ENCODE peak calls at places on chromosomes 11 and 22, in nine cellular contexts. W is GM23338, A is HCT116, L is stomach, X is upper lobe of left lung, J is breast epithelium, H is SK-N-SH, G is transverse colon, C is endothelial cell of umbilical vein. U is an unnamed sample.

GRCh38 chr22:48975252-48975780 is 852.4 kb downstream of the BRD1 start:
- DNase-seq in C (no peak), G (no peak), J (no peak), W (no peak), X (no peak), H (no peak), L (no peak), A (no peak), U (no peak)

GRCh38 chr11:119363081-119363861 is 16.8 kb upstream of the MFRP start:
- DNase-seq in C (no peak), L (no peak), X (no peak), J (no peak), G (no peak), W (peak), H (no peak), A (no peak), U (peak)

GRCh38 chr22:42177891-42178336 is 47.3 kb upstream of the CYP2D6 start:
- DNase-seq in G (no peak), W (no peak), X (no peak), J (no peak), H (no peak), A (no peak), L (no peak), C (no peak), U (no peak)

GRCh38 chr11:117332843-117333242 is 5.2 kb downstream of the CEP164 start:
- DNase-seq in G (no peak), H (no peak), W (no peak), C (no peak), J (no peak), X (no peak), L (no peak), A (no peak), U (peak)

GRCh38 chr11:128684582-128685382 is 9.1 kb upstream of the FLI1 start:
- DNase-seq in H (no peak), C (peak), X (no peak), G (no peak), L (no peak), A (no peak), W (peak), J (no peak), U (peak)

GRCh38 chr11:1206391-1207271 is 16.2 kb upstream of the MUC5B start:
- DNase-seq in L (no peak), W (no peak), A (no peak), X (no peak), J (no peak), C (no peak), G (no peak), H (peak), U (peak)

GRCh38 chr11:121291896-121292502 is 572 bp upstream of the SC5D start:
- DNase-seq in G (peak), C (no peak), J (no peak), L (no peak), W (peak), A (no peak), X (no peak), H (peak), U (no peak)

GRCh38 chr11:77197626-77198320 is 69.7 kb downstream of the MYO7A start:
- DNase-seq in C (no peak), H (no peak), L (no peak), G (no peak), A (no peak), W (no peak), X (peak), J (no peak), U (peak)

GRCh38 chr11:7596975-7597391 is 76.3 kb downstream of the CYB5R2 start:
- DNase-seq in L (no peak), G (peak), J (peak), A (no peak), H (no peak), C (no peak), W (no peak), X (peak), U (no peak)

GRCh38 chr11:44833869-44834452 is 107.2 kb downstream of the TSPAN18 start:
- DNase-seq in X (no peak), J (peak), A (no peak), C (no peak), H (peak), W (peak), G (no peak), L (no peak), U (no peak)

GRCh38 chr11:94597896-94598295 is 30.7 kb downstream of the PIWIL4 start:
- DNase-seq in J (no peak), L (peak), H (no peak), A (no peak), C (no peak), X (no peak), W (peak), G (no peak), U (no peak)

GRCh38 chr22:36587289-36588154 is 58.6 kb upstream of the EIF3D start:
- DNase-seq in X (no peak), J (no peak), H (no peak), W (no peak), C (no peak), G (no peak), A (no peak), L (no peak), U (peak)

GRCh38 chr11:79045811-79046304 is 395.0 kb downstream of the TENM4 start:
- DNase-seq in X (no peak), C (no peak), J (peak), W (no peak), G (no peak), L (no peak), H (no peak), A (no peak), U (no peak)

GRCh38 chr11:118623291-118623655 is 15.9 kb downstream of the PHLDB1 start:
- DNase-seq in A (no peak), G (no peak), X (peak), L (no peak), W (no peak), H (peak), C (peak), J (peak), U (peak)

GRCh38 chr11:120710354-120711187 is 199.0 kb downstream of the GRIK4 start:
- DNase-seq in X (peak), H (peak), A (peak), J (peak), L (no peak), G (peak), W (peak), C (no peak), U (peak)

GRCh38 chr11:62573006-62573591 is 592 bp downstream of the EEF1G start:
- DNase-seq in J (no peak), L (no peak), W (peak), G (no peak), A (no peak), X (no peak), H (peak), C (peak), U (no peak)

GRCh38 chr11:84563356-84563755 is 1063.8 kb downstream of the DLG2 start:
- DNase-seq in C (no peak), H (no peak), L (no peak), A (no peak), W (no peak), J (no peak), G (no peak), X (no peak), U (no peak)

GRCh38 chr22:50656122-50657070 is 16.2 kb upstream of the SHANK3 start:
- DNase-seq in G (no peak), A (no peak), H (peak), X (peak), C (peak), J (no peak), W (no peak), L (no peak), U (peak)

GRCh38 chr11:67645521-67646457 is 4.7 kb downstream of the ACY3 start:
- DNase-seq in J (no peak), G (no peak), C (no peak), H (no peak), W (peak), A (no peak), X (no peak), L (no peak), U (peak)

GRCh38 chr11:65530157-65530496 is 5.2 kb downstream of the SCYL1 start:
- DNase-seq in W (peak), G (no peak), L (no peak), H (peak), C (no peak), X (no peak), A (no peak), J (no peak), U (no peak)

GRCh38 chr11:44083433-44083832 is 12.0 kb upstream of the EXT2 start:
- DNase-seq in X (no peak), W (no peak), L (no peak), G (no peak), A (no peak), J (no peak), H (no peak), C (no peak), U (no peak)

GRCh38 chr11:19861171-19861570 is 148.5 kb downstream of the NAV2 start:
- DNase-seq in J (no peak), G (no peak), W (no peak), C (peak), X (no peak), L (no peak), H (no peak), A (no peak), U (no peak)

GRCh38 chr11:125344846-125345705 is 151.0 kb downstream of the FEZ1 start:
- DNase-seq in J (no peak), G (no peak), X (no peak), A (no peak), L (no peak), H (no peak), C (no peak), W (no peak), U (peak)

GRCh38 chr11:19200410-19201201 is 1.2 kb downstream of the CSRP3 start:
- DNase-seq in W (no peak), L (peak), A (no peak), H (no peak), G (peak), X (peak), C (peak), J (peak), U (no peak)

GRCh38 chr11:279040-279965 is 1.1 kb downstream of the NLRP6 start:
- DNase-seq in G (no peak), H (peak), W (no peak), J (no peak), A (no peak), X (no peak), C (no peak), L (no peak), U (peak)

GRCh38 chr11:15757299-15757698 is 599.0 kb downstream of the SOX6 start:
- DNase-seq in W (peak), G (no peak), X (no peak), C (no peak), J (no peak), A (no peak), H (no peak), L (no peak), U (no peak)

GRCh38 chr11:77590194-77590591 is 440 bp downstream of the AQP11 start:
- DNase-seq in J (no peak), L (peak), W (peak), C (no peak), X (peak), A (no peak), H (no peak), G (peak), U (no peak)

GRCh38 chr11:2122907-2123627 is 16.1 kb downstream of the IGF2 start:
- DNase-seq in L (no peak), W (no peak), H (no peak), C (peak), A (no peak), J (no peak), X (no peak), G (no peak), U (peak)

GRCh38 chr11:121932646-121933185 is 183.3 kb downstream of the BLID start:
- DNase-seq in C (no peak), W (peak), H (no peak), L (no peak), G (no peak), A (no peak), X (no peak), J (no peak), U (no peak)

GRCh38 chr11:1006762-1007161 is 29.8 kb downstream of the MUC6 start:
- DNase-seq in A (no peak), W (no peak), X (no peak), J (no peak), H (no peak), G (no peak), C (no peak), L (peak), U (no peak)

GRCh38 chr11:114366331-114367243 is 33.7 kb downstream of the C11orf71 start:
- DNase-seq in C (peak), X (no peak), G (no peak), A (no peak), W (no peak), H (no peak), L (no peak), J (no peak), U (no peak)

GRCh38 chr11:33294797-33295196 is 37.6 kb downstream of the HIPK3 start:
- DNase-seq in C (no peak), J (no peak), H (no peak), L (no peak), A (no peak), X (no peak), G (no peak), W (no peak), U (no peak)

GRCh38 chr11:33294224-33294623 is 37.0 kb downstream of the HIPK3 start:
- DNase-seq in A (no peak), L (no peak), G (no peak), W (no peak), J (no peak), H (no peak), C (no peak), X (no peak), U (no peak)

GRCh38 chr11:33292306-33292705 is 35.1 kb downstream of the HIPK3 start:
- DNase-seq in G (no peak), X (no peak), L (no peak), W (no peak), H (no peak), J (no peak), C (no peak), A (no peak), U (no peak)

GRCh38 chr11:33290319-33290718 is 33.1 kb downstream of the HIPK3 start:
- DNase-seq in L (no peak), A (no peak), G (no peak), J (no peak), H (no peak), X (no peak), W (no peak), C (no peak), U (no peak)

DNA sequence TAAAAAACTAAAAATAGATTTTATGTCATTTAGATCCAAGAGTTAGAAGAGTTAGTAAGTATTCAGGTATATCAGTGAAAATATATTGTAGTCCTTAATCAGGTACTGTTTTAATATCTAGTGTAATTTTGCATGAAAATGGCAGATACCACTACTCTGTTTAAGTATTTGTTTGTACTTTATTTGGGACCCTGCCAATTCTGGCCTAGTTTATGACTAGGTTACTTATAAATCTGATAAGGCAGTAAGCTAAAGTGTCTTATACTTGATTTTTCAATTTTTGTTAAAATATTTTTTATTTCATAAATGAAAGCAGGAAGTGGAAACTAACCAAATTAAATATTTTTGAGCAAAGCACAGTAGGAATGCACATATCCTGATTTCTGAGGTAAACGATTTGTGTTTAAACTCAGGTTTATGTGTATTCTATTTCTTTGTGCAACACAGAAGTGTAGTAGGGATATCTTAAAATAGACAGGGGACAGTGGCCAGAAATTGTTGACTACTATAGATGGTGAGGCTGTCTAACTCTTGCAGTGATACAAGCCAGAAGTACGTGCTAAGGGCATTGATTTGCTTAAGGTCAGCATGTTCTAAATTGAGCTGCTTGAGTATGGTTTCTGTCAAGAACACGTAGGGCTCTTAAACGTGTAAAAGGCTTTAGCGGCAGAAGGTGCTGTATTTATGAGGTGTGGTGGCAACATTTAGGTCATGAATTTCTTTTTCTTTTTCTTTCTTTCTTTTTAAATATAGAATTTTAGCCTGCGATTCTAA is 34.0 kb downstream of the HIPK3 start:
- DNase-seq in A (no peak), X (no peak), L (no peak), G (no peak), C (no peak), J (no peak), H (peak), W (no peak), U (no peak)
- H3K27ac ChIP-seq in A (no peak), X (no peak), L (peak), G (peak), C (no peak), J (no peak), H (no peak), W (no peak), U (no peak)

DNA sequence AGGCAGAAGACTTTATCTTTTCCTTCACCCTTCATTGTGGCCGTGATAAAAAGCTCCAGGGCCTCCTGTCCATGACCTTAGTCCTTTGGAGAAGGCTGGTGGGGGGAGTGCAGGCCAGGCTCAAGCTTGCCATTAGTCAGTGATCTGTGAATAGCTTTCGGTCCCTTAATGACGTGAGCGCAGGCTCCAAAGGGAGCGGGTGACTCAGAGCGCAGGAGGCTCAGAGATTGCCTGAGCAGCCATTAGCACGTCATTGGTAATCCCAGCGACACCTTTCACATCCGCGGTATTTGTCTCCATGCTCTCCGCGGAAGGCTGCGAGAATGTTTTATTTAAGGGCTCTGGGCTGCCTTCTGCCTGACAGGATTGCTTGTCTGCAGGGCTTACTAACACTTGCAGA is 458.5 kb downstream of the METTL15 start:
- DNase-seq in L (peak), X (no peak), J (no peak), W (peak), H (peak), C (peak), A (peak), G (peak), U (peak)
- TF ChIP-seq POLR2AphosphoS5 in L (peak), X (no peak), J (no peak), W (no peak), H (no peak), C (no peak), A (no peak), G (no peak), U (peak)

GRCh38 chr11:45922425-45923082 is at the start of gene LARGE2:
- DNase-seq in J (peak), X (peak), L (peak), G (peak), H (peak), A (no peak), W (peak), C (no peak), U (peak)

GRCh38 chr11:45924927-45925326 is 2.5 kb downstream of the LARGE2 start:
- DNase-seq in G (no peak), J (peak), X (no peak), A (no peak), H (no peak), L (no peak), W (no peak), C (no peak), U (no peak)

GRCh38 chr11:45925550-45925949 is 3.1 kb downstream of the LARGE2 start:
- DNase-seq in G (no peak), W (no peak), X (no peak), H (no peak), C (no peak), L (no peak), J (no peak), A (no peak), U (no peak)

GRCh38 chr11:45926001-45926401 is 3.5 kb downstream of the LARGE2 start:
- DNase-seq in X (no peak), J (peak), H (no peak), A (no peak), L (no peak), W (no peak), G (peak), C (no peak), U (peak)

DNA sequence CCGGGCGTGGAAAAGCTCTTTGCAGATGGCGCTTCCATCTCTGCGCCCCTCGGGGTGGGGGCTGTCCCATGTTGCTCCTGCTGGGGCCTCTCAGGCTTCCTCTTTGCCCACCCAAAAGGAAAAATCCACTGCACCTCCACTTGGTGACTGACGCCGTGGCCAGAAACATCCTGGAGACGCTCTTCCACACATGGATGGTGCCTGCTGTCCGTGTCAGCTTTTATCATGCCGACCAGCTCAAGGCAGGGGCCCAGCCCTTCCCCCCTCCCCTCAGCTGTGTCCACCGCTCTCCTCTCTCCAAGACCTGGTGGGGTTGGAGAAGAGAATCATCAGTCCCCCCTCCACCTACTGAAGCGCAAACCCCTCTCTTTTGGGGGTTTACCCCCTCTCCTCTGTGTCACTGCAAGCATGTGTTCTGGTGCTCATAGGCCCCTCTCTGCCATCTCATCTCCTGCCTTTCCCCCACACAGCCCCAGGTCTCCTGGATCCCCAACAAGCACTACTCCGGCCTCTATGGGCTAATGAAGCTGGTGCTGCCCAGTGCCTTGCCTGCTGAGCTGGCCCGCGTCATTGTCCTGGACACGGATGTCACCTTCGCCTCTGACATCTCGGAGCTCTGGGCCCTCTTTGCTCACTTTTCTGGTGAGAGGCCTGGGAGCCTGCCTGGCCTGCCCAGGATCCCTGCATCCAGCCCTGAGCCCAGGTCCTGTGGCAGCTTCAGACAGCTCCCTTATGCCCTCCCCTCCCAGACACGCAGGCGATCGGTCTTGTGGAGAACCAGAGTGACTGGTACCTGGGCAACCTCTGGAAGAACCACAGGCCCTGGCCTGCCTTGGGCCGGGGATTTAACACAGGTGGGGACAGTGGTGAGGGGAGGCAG is 1.8 kb downstream of the LARGE2 start:
- DNase-seq in X (no peak), L (no peak), A (no peak), C (no peak), J (peak), W (no peak), G (peak), H (no peak), U (peak)
- H3K27ac ChIP-seq in X (no peak), L (peak), A (no peak), C (no peak), J (peak), W (no peak), G (no peak), H (no peak), U (no peak)

GRCh38 chr22:19291580-19292261 is at the start of gene CLTCL1:
- DNase-seq in L (peak), X (peak), C (peak), G (peak), A (peak), H (peak), J (peak), W (peak), U (peak)
- TF ChIP-seq POLR2AphosphoS5 in L (no peak), X (peak), C (peak), G (peak), A (peak), H (peak), J (peak), W (peak), U (peak)

GRCh38 chr22:21866821-21867527 is 471 bp downstream of the MAPK1 start:
- DNase-seq in W (peak), J (no peak), C (no peak), L (peak), H (no peak), X (peak), A (no peak), G (peak), U (no peak)
- H3K27ac ChIP-seq in W (no peak), J (peak), C (peak), L (peak), H (peak), X (peak), A (peak), G (peak), U (peak)